ENCODE peak calls at places on chromosomes 3 and 15, in ten cellular contexts. N is fibroblast of lung, G is HFF-Myc, S is MV-4-11, F is OCI-M1, W is DND-41, A is HTR-8/SVneo, J is lung microvascular endothelial cell, P is neural crest cell, K is spleen. U is an unnamed sample.

GRCh38 chr3:57078366-57079220 is 18.1 kb downstream of the SPATA12 start:
- DNase-seq in A (peak), G (no peak), P (peak), J (peak), S (peak), N (peak), F (peak), W (peak), K (peak), U (peak)

GRCh38 chr3:184443831-184444230 is 64.0 kb downstream of the CHRD start:
- DNase-seq in A (no peak), S (no peak), F (no peak), K (no peak), G (no peak), W (no peak), N (no peak), P (no peak), J (no peak), U (no peak)

GRCh38 chr3:171417813-171418212 is 42.4 kb downstream of the TNIK start:
- DNase-seq in P (no peak), N (peak), K (no peak), A (peak), G (peak), W (no peak), F (no peak), S (no peak), J (peak), U (peak)

GRCh38 chr3:190229632-190230424 is 92.4 kb downstream of the CLDN1 start:
- DNase-seq in G (no peak), W (no peak), P (no peak), S (no peak), A (no peak), N (peak), F (peak), K (no peak), J (peak), U (peak)

GRCh38 chr3:115671761-115672455 is 48.6 kb downstream of the GAP43 start:
- DNase-seq in K (no peak), N (peak), F (peak), A (no peak), P (no peak), S (peak), G (no peak), W (no peak), J (peak), U (no peak)

GRCh38 chr15:34501131-34501530 is 63.5 kb upstream of the GOLGA8A start:
- DNase-seq in A (no peak), G (no peak), W (no peak), N (no peak), J (no peak), K (no peak), P (no peak), S (no peak), F (no peak), U (no peak)

GRCh38 chr3:73516656-73517055 is 108.1 kb downstream of the PDZRN3 start:
- DNase-seq in J (no peak), G (no peak), A (no peak), N (peak), K (no peak), S (no peak), W (no peak), P (no peak), F (no peak), U (no peak)

GRCh38 chr3:25679166-25679565 is 14.5 kb upstream of the TOP2B start:
- DNase-seq in F (no peak), W (no peak), S (no peak), J (no peak), G (no peak), K (no peak), P (no peak), A (no peak), N (no peak), U (no peak)

GRCh38 chr15:40407343-40407990 is 1.9 kb downstream of the IVD start:
- DNase-seq in G (no peak), A (no peak), K (no peak), W (no peak), J (no peak), N (no peak), F (no peak), P (no peak), S (peak), U (no peak)

GRCh38 chr3:65971281-65972252 is 67.2 kb downstream of the MAGI1 start:
- DNase-seq in N (no peak), W (no peak), S (no peak), K (no peak), F (no peak), G (no peak), A (no peak), P (no peak), J (no peak), U (peak)

GRCh38 chr15:92914103-92914499 is 14.0 kb downstream of the CHD2 start:
- DNase-seq in A (no peak), N (no peak), F (peak), K (no peak), G (no peak), S (no peak), P (no peak), W (no peak), J (no peak), U (no peak)

GRCh38 chr3:188000361-188000861 is 153.5 kb upstream of the LPP start:
- DNase-seq in J (no peak), A (no peak), W (peak), G (no peak), P (no peak), S (no peak), F (no peak), N (no peak), K (no peak), U (no peak)

GRCh38 chr3:175404026-175404425 is 544.9 kb downstream of the NAALADL2 start:
- DNase-seq in F (no peak), S (no peak), G (no peak), N (peak), K (no peak), W (no peak), J (no peak), P (no peak), A (no peak), U (no peak)

GRCh38 chr15:34944946-34945345 is 24.6 kb downstream of the AQR start:
- DNase-seq in N (no peak), J (no peak), F (no peak), K (no peak), W (no peak), P (no peak), S (no peak), G (peak), A (no peak), U (no peak)

GRCh38 chr3:195895078-195895899 is 13.1 kb downstream of the TNK2 start:
- DNase-seq in J (peak), K (peak), N (peak), P (peak), F (peak), S (peak), A (peak), W (peak), G (no peak), U (no peak)

GRCh38 chr15:45449878-45450277 is 71.5 kb upstream of the GATM start:
- DNase-seq in F (no peak), J (no peak), W (no peak), K (peak), S (no peak), P (no peak), N (no peak), G (no peak), A (no peak), U (no peak)

GRCh38 chr3:129490273-129490675 is 38.2 kb upstream of the RHO start:
- DNase-seq in A (peak), J (peak), G (peak), W (peak), P (peak), F (peak), S (peak), K (peak), N (peak), U (peak)

GRCh38 chr3:43155464-43156121 is 49.7 kb upstream of the POMGNT2 start:
- DNase-seq in F (peak), N (peak), W (no peak), P (peak), K (no peak), A (peak), G (peak), J (peak), S (peak), U (peak)

GRCh38 chr15:68642491-68642845 is 63.7 kb downstream of the CORO2B start:
- DNase-seq in W (no peak), J (no peak), S (no peak), K (peak), P (no peak), G (no peak), F (no peak), N (peak), A (no peak), U (no peak)

GRCh38 chr3:44125882-44126281 is 115.8 kb upstream of the TOPAZ1 start:
- DNase-seq in W (no peak), F (no peak), A (no peak), P (no peak), S (no peak), G (no peak), K (no peak), N (peak), J (no peak), U (peak)

GRCh38 chr3:6860911-6861330 is at the start of gene GRM7:
- DNase-seq in F (no peak), W (no peak), G (no peak), P (peak), N (no peak), K (no peak), A (no peak), S (no peak), J (no peak), U (no peak)

GRCh38 chr3:150544040-150544439 is 2.3 kb downstream of the SERP1 start:
- DNase-seq in A (no peak), S (no peak), J (peak), W (no peak), P (no peak), G (no peak), K (no peak), F (no peak), N (peak), U (peak)

GRCh38 chr3:63975705-63976104 is 47.6 kb downstream of the PSMD6 start:
- DNase-seq in J (peak), A (no peak), F (no peak), W (no peak), P (no peak), S (no peak), K (no peak), G (no peak), N (peak), U (peak)

GRCh38 chr3:188266581-188267274 is 112.8 kb downstream of the LPP start:
- DNase-seq in N (peak), F (no peak), G (no peak), J (peak), K (no peak), P (no peak), A (no peak), S (no peak), W (no peak), U (peak)

GRCh38 chr15:99925661-99926461 is 192.6 kb upstream of the LYSMD4 start:
- DNase-seq in G (no peak), A (peak), P (no peak), S (no peak), W (no peak), F (peak), K (peak), N (peak), J (no peak), U (no peak)

GRCh38 chr15:58269455-58270414 is 131.6 kb downstream of the AQP9 start:
- DNase-seq in S (peak), G (peak), P (peak), A (peak), W (peak), J (peak), N (peak), K (no peak), F (peak), U (peak)

U was measured in brain microvascular endothelial cell.